ENCODE peak calls at places on chromosomes 4 and X, in five cellular contexts. L is mammary epithelial cell, H is AG09309, S is lower leg skin, I is IMR-90. T is an unnamed sample.

GRCh38 chr4:113781439-113782040 is 20.0 kb upstream of the CAMK2D start:
- DNase-seq in L (no peak), H (no peak), S (no peak), I (peak), T (no peak)

GRCh38 chrX:153494541-153495361 is at the start of gene BGN:
- DNase-seq in L (no peak), H (no peak), S (no peak), I (peak), T (no peak)

GRCh38 chrX:154063234-154063633 is 34.3 kb downstream of the MECP2 start:
- DNase-seq in L (no peak), H (no peak), S (no peak), I (no peak), T (no peak)

GRCh38 chr4:145069361-145069760 is 28.6 kb downstream of the ANAPC10 start:
- DNase-seq in L (peak), H (no peak), S (no peak), I (peak), T (no peak)

GRCh38 chr4:79823148-79823763 is 249.8 kb downstream of the ANTXR2 start:
- DNase-seq in L (no peak), H (no peak), S (no peak), I (peak), T (no peak)

GRCh38 chr4:41446391-41446790 is 91.6 kb upstream of the LIMCH1 start:
- DNase-seq in L (no peak), H (no peak), S (no peak), I (no peak), T (no peak)

GRCh38 chrX:110310896-110311295 is 7.0 kb downstream of the AMMECR1 start:
- DNase-seq in L (no peak), H (no peak), S (no peak), I (no peak), T (no peak)

GRCh38 chrX:55796496-55796895 is 78.9 kb downstream of the RRAGB start:
- DNase-seq in L (no peak), H (no peak), S (no peak), I (no peak), T (no peak)

GRCh38 chrX:17655232-17656034 is 81.9 kb upstream of the SCML1 start:
- DNase-seq in L (peak), H (no peak), S (no peak), I (peak), T (no peak)

GRCh38 chrX:153668423-153669173 is 5.0 kb downstream of the PNCK start:
- DNase-seq in L (no peak), H (no peak), S (peak), I (no peak), T (no peak)

GRCh38 chrX:150200820-150201287 is 162.3 kb upstream of the MAMLD1 start:
- DNase-seq in L (peak), H (peak), S (peak), I (peak), T (peak)

GRCh38 chr4:41257257-41257900 is 651 bp downstream of the UCHL1 start:
- DNase-seq in L (no peak), H (no peak), S (peak), I (peak), T (no peak)

GRCh38 chr4:153181293-153182080 is 22.8 kb upstream of the TRIM2 start:
- DNase-seq in L (peak), H (no peak), S (no peak), I (peak), T (no peak)

GRCh38 chr4:89514811-89515210 is 207.2 kb upstream of the GPRIN3 start:
- DNase-seq in L (no peak), H (no peak), S (no peak), I (no peak), T (no peak)

GRCh38 chr4:139844459-139845036 is 178.9 kb downstream of the MGST2 start:
- DNase-seq in L (no peak), H (no peak), S (no peak), I (no peak), T (no peak)

GRCh38 chr4:83677656-83678055 is 141.7 kb downstream of the GPAT3 start:
- DNase-seq in L (no peak), H (peak), S (no peak), I (no peak), T (no peak)

GRCh38 chrX:6383911-6384310 is 151.0 kb downstream of the VCX3A start:
- DNase-seq in L (no peak), H (no peak), S (no peak), I (no peak), T (no peak)

GRCh38 chr4:157739237-157739636 is 433.6 kb downstream of the GASK1B start:
- DNase-seq in L (peak), H (no peak), S (no peak), I (no peak), T (no peak)

GRCh38 chrX:3520987-3521875 is 174.8 kb upstream of the MXRA5 start:
- DNase-seq in L (no peak), H (no peak), S (no peak), I (peak), T (peak)

GRCh38 chrX:150599226-150599625 is 30.8 kb downstream of the MTM1 start:
- DNase-seq in L (no peak), H (no peak), S (no peak), I (no peak), T (no peak)

GRCh38 chr4:2934077-2934812 is 29.0 kb downstream of the NOP14 start:
- DNase-seq in L (peak), H (no peak), S (peak), I (peak), T (no peak)

GRCh38 chrX:78327370-78328048 is at the start of gene CYSLTR1:
- DNase-seq in L (no peak), H (no peak), S (no peak), I (no peak), T (no peak)

GRCh38 chrX:9785944-9786741 is at the start of gene SHROOM2:
- DNase-seq in L (no peak), H (no peak), S (no peak), I (no peak), T (no peak)

GRCh38 chr4:106238819-106239420 is 77.1 kb downstream of the TBCK start:
- DNase-seq in L (peak), H (peak), S (no peak), I (peak), T (no peak)

GRCh38 chr4:149029056-149029651 is 586.9 kb upstream of the NR3C2 start:
- DNase-seq in L (no peak), H (no peak), S (no peak), I (peak), T (no peak)

GRCh38 chr4:42460043-42460442 is 62.8 kb downstream of the SHISA3 start:
- DNase-seq in L (no peak), H (no peak), S (no peak), I (no peak), T (no peak)

GRCh38 chr4:163540977-163541376 is 46.5 kb downstream of the TMA16 start:
- DNase-seq in L (peak), H (peak), S (no peak), I (peak), T (peak)

GRCh38 chr4:8639777-8640720 is 47.5 kb downstream of the CPZ start:
- DNase-seq in L (no peak), H (no peak), S (peak), I (no peak), T (no peak)

GRCh38 chr4:8779371-8779988 is 92.2 kb downstream of the HMX1 start:
- DNase-seq in L (no peak), H (no peak), S (no peak), I (no peak), T (no peak)

GRCh38 chrX:148878371-148878770 is 378.0 kb downstream of the AFF2 start:
- DNase-seq in L (peak), H (no peak), S (no peak), I (peak), T (no peak)

GRCh38 chrX:134721766-134722532 is 63.7 kb upstream of the PLAC1 start:
- DNase-seq in L (no peak), H (no peak), S (no peak), I (no peak), T (no peak)

GRCh38 chr4:70269674-70270073 is 27.3 kb downstream of the CSN3 start:
- DNase-seq in L (peak), H (no peak), S (no peak), I (no peak), T (no peak)

GRCh38 chr4:172173206-172173605 is 360.0 kb downstream of the GALNTL6 start:
- DNase-seq in L (no peak), H (no peak), S (no peak), I (peak), T (no peak)

GRCh38 chr4:47145630-47146029 is 114.3 kb downstream of the GABRB1 start:
- DNase-seq in L (peak), H (no peak), S (no peak), I (peak), T (peak)

GRCh38 chr4:143531773-143532491 is 18.4 kb downstream of the SMARCA5 start:
- DNase-seq in L (no peak), H (no peak), S (no peak), I (peak), T (no peak)

GRCh38 chr4:143531368-143531767 is 17.9 kb downstream of the SMARCA5 start:
- DNase-seq in L (no peak), H (no peak), S (no peak), I (peak), T (no peak)
- TF ChIP-seq CTCF in L (peak), H (peak), S (no peak), I (peak), T (peak)

DNA sequence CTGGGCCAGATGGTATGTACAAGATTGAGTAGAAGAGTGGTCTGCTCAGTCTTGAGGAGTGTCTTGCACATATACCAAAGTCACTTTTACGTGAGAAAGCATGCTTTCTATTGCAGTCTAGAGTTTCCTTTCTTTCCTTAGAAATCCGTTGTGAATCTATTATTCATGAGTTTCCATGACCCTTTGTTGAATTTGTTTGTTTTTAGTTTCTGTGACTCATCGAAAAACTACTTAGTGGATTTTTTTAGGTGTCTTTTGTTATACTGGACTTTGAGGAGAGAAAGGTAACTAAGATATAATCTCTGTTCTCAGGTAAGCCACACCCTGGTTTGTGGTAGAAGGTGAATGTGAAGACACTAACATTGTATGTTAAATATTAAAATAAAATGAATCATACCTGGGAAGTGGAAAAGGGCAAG is 23.0 kb downstream of the GALNT7 start:
- DNase-seq in L (peak), H (no peak), S (no peak), I (peak), T (no peak)
- H3K4me3 ChIP-seq in L (no peak), H (no peak), S (no peak), I (no peak), T (no peak)

GRCh38 chrX:117532339-117532738 is 584.3 kb downstream of the KLHL13 start:
- DNase-seq in L (no peak), H (no peak), S (no peak), I (no peak), T (no peak)
- TF ChIP-seq CTCF in L (no peak), H (no peak), S (no peak), I (no peak), T (no peak)

DNA sequence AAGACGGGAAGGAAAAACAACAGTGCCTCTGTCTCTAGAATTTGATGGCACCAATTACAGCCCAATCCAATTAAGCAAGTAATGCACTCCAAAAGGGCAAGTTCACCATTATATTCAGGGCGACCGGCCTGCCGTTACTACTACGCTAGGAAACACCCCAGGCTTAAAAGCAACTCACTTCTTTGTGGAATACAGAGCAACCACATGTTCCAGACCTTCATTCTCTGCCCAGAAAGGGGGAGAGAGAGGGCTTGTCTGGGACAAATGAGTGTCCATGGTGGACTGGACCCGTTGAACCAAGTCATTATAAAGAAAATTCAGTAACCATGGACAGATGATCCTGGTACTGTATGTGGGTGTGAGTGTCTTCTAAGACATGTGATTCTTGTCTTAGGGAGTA is 1.6 kb downstream of the KDR start:
- DNase-seq in L (no peak), H (no peak), S (no peak), I (no peak), T (no peak)
- H3K4me3 ChIP-seq in L (no peak), H (no peak), S (no peak), I (no peak), T (no peak)

DNA sequence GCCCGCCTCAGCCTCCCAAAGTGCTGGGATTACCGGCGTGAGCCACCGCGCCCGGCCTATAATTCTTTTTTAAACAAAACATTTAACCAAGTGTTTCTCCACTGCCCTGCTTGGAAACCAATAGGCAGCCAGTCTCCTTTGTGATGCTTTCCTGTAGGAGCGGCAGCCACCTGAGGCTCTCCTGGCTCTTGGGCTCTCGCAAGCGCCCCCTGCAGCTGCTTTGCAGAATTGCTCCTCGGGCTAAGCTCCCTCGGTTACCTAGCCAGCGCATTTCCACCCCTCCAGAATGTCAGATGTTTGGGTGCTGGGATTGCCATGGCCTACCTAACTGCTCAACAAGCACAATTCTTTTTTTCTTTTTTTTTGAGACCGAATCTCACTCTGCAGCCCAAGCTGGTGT is 7.7 kb downstream of the S100P start:
- DNase-seq in L (no peak), H (no peak), S (no peak), I (no peak), T (no peak)
- TF ChIP-seq CTCF in L (peak), H (peak), S (no peak), I (peak), T (peak)

T was measured in AG04449.